ENCODE peak calls at places on chromosomes 5 and 9, in four cellular contexts. X is adrenal gland, A is H1, Q is HCT116. V is an unnamed sample.
A peak's percentile ranks its signal among the peaks of the same experiment; 100 is the strongest.

GRCh38 chr5:97489010-97489840 is 306.2 kb upstream of the RIOK2 start:
- DNase-seq in X (no peak), A (no peak), Q (no peak), V (no peak)

GRCh38 chr9:135715056-135715595 is 13.1 kb downstream of the KCNT1 start:
- DNase-seq in X (no peak), A (no peak), Q (no peak), V (no peak)

GRCh38 chr5:36602711-36603321 is 3.6 kb upstream of the SLC1A3 start:
- DNase-seq in X (no peak), A (no peak), Q (peak; percentile 10), V (peak; percentile 24)

GRCh38 chr5:76785493-76785892 is 33.3 kb upstream of the F2RL1 start:
- DNase-seq in X (no peak), A (no peak), Q (peak; percentile 80), V (no peak)

GRCh38 chr5:139982157-139982974 is 60.7 kb downstream of the NRG2 start:
- DNase-seq in X (no peak), A (no peak), Q (no peak), V (no peak)

GRCh38 chr5:9411142-9411541 is 134.7 kb downstream of the SEMA5A start:
- DNase-seq in X (no peak), A (no peak), Q (no peak), V (no peak)

GRCh38 chr5:4651811-4652565 is 488.1 kb upstream of the ADAMTS16 start:
- DNase-seq in X (no peak), A (no peak), Q (no peak), V (no peak)

GRCh38 chr5:1011226-1011631 is 2.6 kb downstream of the NKD2 start:
- DNase-seq in X (peak; percentile 17), A (no peak), Q (no peak), V (no peak)

GRCh38 chr5:133460172-133460758 is 152.1 kb downstream of the FSTL4 start:
- DNase-seq in X (no peak), A (peak; percentile 31), Q (peak; percentile 19), V (peak; percentile 27)

GRCh38 chr9:134188421-134189166 is 24.2 kb upstream of the RNU6ATAC start:
- DNase-seq in X (peak; percentile 14), A (no peak), Q (no peak), V (no peak)

GRCh38 chr5:102312586-102312985 is 16.5 kb upstream of the SLCO4C1 start:
- DNase-seq in X (no peak), A (no peak), Q (no peak), V (no peak)

GRCh38 chr5:33235824-33236223 is 204.9 kb upstream of the TARS1 start:
- DNase-seq in X (no peak), A (no peak), Q (no peak), V (no peak)

GRCh38 chr5:109900911-109901627 is 211.3 kb downstream of the MAN2A1 start:
- DNase-seq in X (no peak), A (no peak), Q (no peak), V (no peak)

GRCh38 chr9:134209731-134210311 is 45.5 kb upstream of the RNU6ATAC start:
- DNase-seq in X (no peak), A (no peak), Q (no peak), V (no peak)

GRCh38 chr5:115169392-115170127 is at the start of gene TRIM36:
- DNase-seq in X (peak; percentile 93), A (peak; percentile 88), Q (peak; percentile 85), V (peak; percentile 90)
- TF ChIP-seq POLR2A in X (peak; percentile 67), A (peak; percentile 90), Q (peak; percentile 69), V (no peak)

GRCh38 chr9:4936823-4937222 is 48.2 kb upstream of the JAK2 start:
- DNase-seq in X (no peak), A (no peak), Q (no peak), V (no peak)
- TF ChIP-seq POLR2A in X (no peak), A (no peak), Q (no peak), V (no peak)

GRCh38 chr9:116686135-116686534 is 970 bp upstream of the TRIM32 start:
- DNase-seq in X (no peak), A (no peak), Q (no peak), V (no peak)

GRCh38 chr9:116687762-116688160 is 656 bp downstream of the TRIM32 start:
- DNase-seq in X (no peak), A (no peak), Q (no peak), V (no peak)

GRCh38 chr9:116689117-116689516 is 2.0 kb downstream of the TRIM32 start:
- DNase-seq in X (no peak), A (no peak), Q (no peak), V (no peak)

GRCh38 chr9:116686693-116687073 is 422 bp upstream of the TRIM32 start:
- DNase-seq in X (no peak), A (no peak), Q (no peak), V (no peak)

GRCh38 chr9:116687074-116687761 is at the start of gene TRIM32:
- DNase-seq in X (peak; percentile 92), A (peak; percentile 82), Q (peak; percentile 51), V (peak; percentile 90)
- TF ChIP-seq POLR2A in X (no peak), A (peak; percentile 70), Q (peak; percentile 86), V (no peak)

GRCh38 chr9:137277329-137278041 is at the start of gene TOR4A:
- DNase-seq in X (peak; percentile 75), A (no peak), Q (peak; percentile 80), V (peak; percentile 73)
- TF ChIP-seq POLR2A in X (peak; percentile 33), A (peak; percentile 41), Q (peak; percentile 31), V (peak; percentile 30)

V was measured in erythroblast.